ENCODE peak calls at places on chromosomes 3 and 15, in eight cellular contexts. D, I, Z, O, Q, V, P and M are unnamed samples.

GRCh38 chr3:15815696-15816095 is 17.9 kb upstream of the ANKRD28 start:
- DNase-seq in V (no peak), D (peak; percentile 9), O (peak; percentile 90), Q (peak; percentile 85), Z (peak; percentile 30), P (no peak), I (peak; percentile 80), M (peak; percentile 81)

GRCh38 chr3:130649061-130649654 is 97.5 kb downstream of the PIK3R4 start:
- DNase-seq in O (no peak), P (no peak), D (no peak), Q (no peak), V (no peak), Z (no peak), I (no peak), M (no peak)

GRCh38 chr3:114362815-114363214 is 69.0 kb downstream of the TIGIT start:
- DNase-seq in V (no peak), I (peak; percentile 62), P (no peak), D (peak; percentile 31), Z (no peak), Q (peak; percentile 57), O (peak; percentile 62), M (peak; percentile 20)

GRCh38 chr3:94167796-94168195 is 104.9 kb downstream of the NSUN3 start:
- DNase-seq in D (no peak), Q (no peak), I (no peak), P (no peak), V (no peak), Z (no peak), O (no peak), M (no peak)

GRCh38 chr3:18438586-18438985 is 13.4 kb upstream of the SATB1 start:
- DNase-seq in Z (peak; percentile 82), Q (no peak), P (no peak), D (no peak), O (no peak), V (no peak), I (no peak), M (no peak)

GRCh38 chr3:170473358-170473757 is 54.7 kb downstream of the CLDN11 start:
- DNase-seq in V (no peak), O (no peak), D (no peak), P (no peak), Z (no peak), Q (no peak), I (no peak), M (no peak)

GRCh38 chr3:134769469-134769868 is 25.6 kb upstream of the EPHB1 start:
- DNase-seq in I (no peak), P (no peak), D (no peak), Z (no peak), O (no peak), V (no peak), Q (no peak), M (no peak)

GRCh38 chr3:138457863-138458735 is 23.7 kb downstream of the ESYT3 start:
- DNase-seq in V (no peak), I (no peak), P (no peak), Q (no peak), O (no peak), Z (no peak), D (no peak), M (no peak)

GRCh38 chr3:131353946-131354345 is 27.6 kb upstream of the NUDT16 start:
- DNase-seq in V (no peak), P (no peak), I (no peak), O (no peak), Q (no peak), D (no peak), Z (no peak), M (no peak)

GRCh38 chr3:31858439-31858838 is 122.6 kb downstream of the OSBPL10 start:
- DNase-seq in V (no peak), O (no peak), D (no peak), Z (no peak), I (no peak), P (no peak), Q (no peak), M (no peak)

GRCh38 chr3:34283743-34284142 is 485.3 kb downstream of the PDCD6IP start:
- DNase-seq in I (no peak), Z (no peak), P (no peak), O (no peak), D (no peak), Q (no peak), V (no peak), M (no peak)

GRCh38 chr3:143040264-143040879 is 39.0 kb downstream of the U2SURP start:
- DNase-seq in P (no peak), Z (no peak), D (no peak), V (no peak), Q (peak; percentile 48), O (peak; percentile 70), I (peak; percentile 45), M (peak; percentile 54)

GRCh38 chr3:153704115-153704514 is 417.1 kb upstream of the ARHGEF26 start:
- DNase-seq in Z (no peak), Q (no peak), P (no peak), I (no peak), V (no peak), D (no peak), O (no peak), M (no peak)

GRCh38 chr3:125428216-125428830 is 53.2 kb upstream of the ZNF148 start:
- DNase-seq in Z (no peak), O (no peak), P (no peak), I (peak; percentile 9), V (no peak), Q (no peak), D (no peak), M (peak; percentile 4)

GRCh38 chr15:69342460-69343076 is 43.9 kb downstream of the PAQR5 start:
- DNase-seq in O (no peak), Z (no peak), D (no peak), P (no peak), Q (no peak), V (no peak), I (no peak), M (no peak)

GRCh38 chr15:33284336-33284735 is 26.4 kb upstream of the RYR3 start:
- DNase-seq in O (no peak), V (no peak), I (no peak), D (no peak), Z (no peak), Q (no peak), P (no peak), M (no peak)

GRCh38 chr3:125434582-125435011 is 59.5 kb upstream of the ZNF148 start:
- DNase-seq in I (no peak), O (no peak), V (no peak), Q (no peak), P (no peak), Z (no peak), D (no peak), M (no peak)

GRCh38 chr3:11273945-11274344 is 1.7 kb downstream of the ATG7 start:
- DNase-seq in O (no peak), V (no peak), D (no peak), P (no peak), Q (no peak), I (no peak), Z (no peak), M (no peak)

GRCh38 chr3:16616083-16616482 is 10.9 kb upstream of the DAZL start:
- DNase-seq in Q (no peak), V (no peak), O (no peak), Z (no peak), D (no peak), I (no peak), P (no peak), M (no peak)

GRCh38 chr15:62798536-62798935 is 244.0 kb upstream of the TPM1 start:
- DNase-seq in V (no peak), P (no peak), Q (no peak), Z (no peak), O (no peak), I (no peak), D (no peak), M (no peak)

GRCh38 chr15:67093146-67093874 is 27.9 kb downstream of the SMAD3 start:
- DNase-seq in V (no peak), Q (no peak), P (no peak), I (no peak), D (no peak), O (no peak), Z (no peak), M (no peak)

GRCh38 chr15:60373327-60373726 is 24.5 kb downstream of the ANXA2 start:
- DNase-seq in Z (no peak), P (no peak), Q (no peak), I (no peak), V (no peak), O (no peak), D (no peak), M (no peak)
- H3K4me3 ChIP-seq in Z (no peak overlapping the region), P (no peak overlapping the region), Q (no peak overlapping the region), I (no peak overlapping the region), V (no peak overlapping the region), O (no peak overlapping the region), D (no peak overlapping the region), M (no peak overlapping the region)

GRCh38 chr3:12886106-12886679 is 44.8 kb upstream of the RPL32 start:
- DNase-seq in P (no peak), D (no peak), O (no peak), I (no peak), Q (no peak), V (no peak), Z (no peak), M (no peak)
- H3K4me3 ChIP-seq in P (no peak overlapping the region), D (no peak overlapping the region), O (no peak overlapping the region), I (no peak overlapping the region), Q (no peak overlapping the region), V (no peak overlapping the region), Z (peak overlapping the region; percentile 31), M (no peak overlapping the region)

DNA sequence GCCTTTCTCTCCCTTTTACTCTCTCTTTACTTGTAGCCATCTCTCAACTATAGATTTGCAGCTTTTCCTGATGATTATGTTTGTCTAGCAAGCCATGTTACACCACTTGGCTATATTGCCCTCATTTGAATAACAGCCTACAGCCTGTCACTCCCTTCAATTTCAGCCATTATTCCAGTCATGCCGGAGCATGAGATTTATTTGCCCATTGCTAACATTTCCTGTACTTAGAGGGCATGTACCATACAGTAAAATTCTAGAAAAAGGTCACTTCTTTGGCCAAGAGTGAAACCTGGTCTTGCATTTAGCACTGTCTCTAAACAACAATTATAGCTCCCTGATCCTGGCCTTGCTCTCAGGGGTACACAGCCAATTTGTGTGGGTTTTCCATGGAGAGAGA is 221.7 kb upstream of the TMC3 start:
- DNase-seq in I (no peak), V (no peak), O (no peak), P (no peak), Q (no peak), D (no peak), Z (no peak), M (no peak)
- H3K4me3 ChIP-seq in I (no peak overlapping the region), V (no peak overlapping the region), O (no peak overlapping the region), P (no peak overlapping the region), Q (no peak overlapping the region), D (no peak overlapping the region), Z (no peak overlapping the region), M (no peak overlapping the region)

DNA sequence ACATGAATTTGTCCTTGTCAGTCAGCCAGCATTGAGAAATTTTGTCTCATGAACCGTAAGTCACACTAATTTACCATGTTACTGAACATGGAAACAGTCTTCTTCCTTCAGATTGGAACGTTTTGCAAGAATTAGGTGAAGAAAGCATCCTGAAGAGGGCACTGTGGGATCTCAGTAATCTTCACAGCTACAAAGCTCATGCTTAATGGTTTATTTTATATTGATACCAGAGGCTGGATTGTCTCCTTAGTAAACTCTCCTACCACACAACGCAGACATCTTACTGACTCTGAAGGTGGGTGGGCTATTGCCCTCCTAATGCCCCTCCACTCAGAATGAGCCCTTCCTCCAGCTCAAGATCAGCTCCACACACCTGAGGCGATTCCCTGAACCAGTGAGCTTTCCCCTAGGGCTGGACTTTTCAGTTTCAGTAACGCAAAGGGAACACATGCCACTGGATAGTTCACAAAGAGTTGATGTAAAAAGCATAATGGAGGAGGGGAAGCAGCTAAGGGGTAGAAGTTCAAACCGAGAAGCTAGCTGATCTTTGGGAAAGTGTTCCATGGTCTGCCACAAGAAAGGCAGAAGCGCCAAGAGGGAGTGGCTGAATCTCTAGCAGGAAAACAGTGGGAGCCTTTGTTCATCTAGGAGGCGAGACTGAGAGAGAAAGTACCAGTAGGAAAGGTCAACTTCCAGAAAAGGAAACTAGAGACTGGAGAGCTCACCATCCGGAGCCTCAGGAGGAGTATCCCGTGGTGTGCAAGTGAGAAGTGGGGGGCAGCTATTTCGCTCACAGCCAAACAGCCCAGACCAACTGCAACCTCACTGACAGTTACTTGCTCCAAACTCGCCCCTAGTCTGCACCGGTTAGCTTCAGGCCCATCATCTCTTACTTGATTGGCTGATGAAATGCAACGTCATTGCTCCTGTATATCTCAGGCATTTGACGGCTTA is at the start of gene SLC9C1:
- DNase-seq in Q (peak; percentile 85), P (no peak), O (peak; percentile 92), Z (peak; percentile 62), D (peak; percentile 54), I (peak; percentile 73), V (no peak), M (peak; percentile 80)
- H3K4me3 ChIP-seq in Q (peak within 1 kb of the TSS; percentile 45), P (peak within 1 kb of the TSS; percentile 29), O (peak within 1 kb of the TSS; percentile 58), Z (peak within 1 kb of the TSS; percentile 25), D (no peak within 1 kb of the TSS), I (peak within 1 kb of the TSS; percentile 61), V (peak within 1 kb of the TSS; percentile 53), M (peak within 1 kb of the TSS; percentile 53)